ENCODE peak calls at places on chromosomes 4 and X, in five cellular contexts. R is fibroblast of lung, Q is Caco-2, K is uterus, N is colonic mucosa. T is an unnamed sample. For H3K4me1, the result is how much of the 10 kb centered on the place peaks cover.

GRCh38 chr4:1714303-1715001 is 2.3 kb upstream of the SLBP start:
- DNase-seq in R (peak), Q (no peak), K (no peak), N (no peak), T (no peak)

GRCh38 chr4:26860922-26861433 is 337 bp downstream of the STIM2 start:
- DNase-seq in R (peak), Q (peak), K (peak), N (peak), T (peak)

GRCh38 chr4:54657556-54658313 is at the start of gene KIT:
- DNase-seq in R (peak), Q (peak), K (peak), N (peak), T (peak)

GRCh38 chrX:17627026-17627425 is 110.3 kb upstream of the SCML1 start:
- DNase-seq in R (peak), Q (no peak), K (no peak), N (no peak), T (no peak)

GRCh38 chrX:106009145-106009544 is 29.4 kb downstream of the SERPINA7 start:
- DNase-seq in R (no peak), Q (no peak), K (no peak), N (no peak), T (no peak)

GRCh38 chr4:1873291-1873690 is 2.1 kb downstream of the NSD2 start:
- DNase-seq in R (peak), Q (no peak), K (no peak), N (no peak), T (no peak)

GRCh38 chrX:154116514-154116913 is 19.0 kb upstream of the MECP2 start:
- DNase-seq in R (no peak), Q (no peak), K (no peak), N (no peak), T (no peak)

GRCh38 chr4:169439244-169439643 is 168.5 kb upstream of the SH3RF1 start:
- DNase-seq in R (peak), Q (no peak), K (no peak), N (no peak), T (no peak)

GRCh38 chr4:7266525-7267292 is 74.4 kb downstream of the SORCS2 start:
- DNase-seq in R (peak), Q (no peak), K (no peak), N (no peak), T (no peak)

GRCh38 chr4:157221895-157222763 is 1.6 kb downstream of the GRIA2 start:
- DNase-seq in R (peak), Q (no peak), K (peak), N (no peak), T (no peak)

GRCh38 chr4:138958519-138958918 is 57.1 kb upstream of the NOCT start:
- DNase-seq in R (no peak), Q (no peak), K (no peak), N (no peak), T (no peak)

GRCh38 chr4:120841580-120841979 is 80.9 kb downstream of the PRDM5 start:
- DNase-seq in R (peak), Q (no peak), K (no peak), N (no peak), T (no peak)

GRCh38 chr4:181897935-181898334 is 345.3 kb upstream of the TENM3 start:
- DNase-seq in R (peak), Q (no peak), K (no peak), N (no peak), T (no peak)

GRCh38 chrX:44872817-44873414 is at the start of gene KDM6A:
- DNase-seq in R (peak), Q (peak), K (peak), N (peak), T (peak)

GRCh38 chrX:44872319-44872816 is 620 bp upstream of the KDM6A start:
- DNase-seq in R (peak), Q (peak), K (peak), N (peak), T (no peak)

GRCh38 chrX:44873415-44874270 is 655 bp downstream of the KDM6A start:
- DNase-seq in R (peak), Q (peak), K (peak), N (peak), T (peak)

GRCh38 chrX:44874481-44875184 is 1.6 kb downstream of the KDM6A start:
- DNase-seq in R (peak), Q (peak), K (peak), N (peak), T (no peak)

GRCh38 chrX:44871114-44871645 is 1.8 kb upstream of the KDM6A start:
- DNase-seq in R (peak), Q (no peak), K (no peak), N (peak), T (peak)
- H3K4me3 ChIP-seq in R (peak), Q (peak), K (no peak), N (peak), T (peak)

GRCh38 chr4:41142946-41143720 is 71.2 kb downstream of the APBB2 start:
- DNase-seq in R (peak), Q (no peak), K (peak), N (no peak), T (no peak)

GRCh38 chr4:41142356-41142755 is 72.0 kb downstream of the APBB2 start:
- DNase-seq in R (no peak), Q (no peak), K (no peak), N (no peak), T (no peak)

GRCh38 chr4:41143721-41144379 is 70.5 kb downstream of the APBB2 start:
- DNase-seq in R (peak), Q (no peak), K (no peak), N (no peak), T (no peak)

GRCh38 chr4:41140410-41140809 is 73.9 kb downstream of the APBB2 start:
- DNase-seq in R (no peak), Q (no peak), K (no peak), N (no peak), T (no peak)

GRCh38 chr4:41141910-41142309 is 72.4 kb downstream of the APBB2 start:
- DNase-seq in R (peak), Q (no peak), K (no peak), N (no peak), T (no peak)
- H3K4me1 ChIP-seq in R (under half), Q (under half), K (under half), N (under half), T (under half)

GRCh38 chr4:118682928-118683327 is 2.3 kb upstream of the METTL14 start:
- DNase-seq in R (peak), Q (peak), K (no peak), N (no peak), T (no peak)
- H3K4me3 ChIP-seq in R (no peak), Q (no peak), K (no peak), N (no peak), T (no peak)

GRCh38 chrX:123943074-123943473 is 18.4 kb upstream of the STAG2 start:
- DNase-seq in R (no peak), Q (no peak), K (no peak), N (no peak), T (no peak)
- H3K4me1 ChIP-seq in R (under half), Q (under half), K (under half), N (under half), T (under half)

GRCh38 chrX:10016516-10017132 is 49.5 kb downstream of the CLDN34 start:
- DNase-seq in R (no peak), Q (no peak), K (no peak), N (no peak), T (no peak)
- H3K4me3 ChIP-seq in R (peak), Q (peak), K (peak), N (peak), T (peak)

DNA sequence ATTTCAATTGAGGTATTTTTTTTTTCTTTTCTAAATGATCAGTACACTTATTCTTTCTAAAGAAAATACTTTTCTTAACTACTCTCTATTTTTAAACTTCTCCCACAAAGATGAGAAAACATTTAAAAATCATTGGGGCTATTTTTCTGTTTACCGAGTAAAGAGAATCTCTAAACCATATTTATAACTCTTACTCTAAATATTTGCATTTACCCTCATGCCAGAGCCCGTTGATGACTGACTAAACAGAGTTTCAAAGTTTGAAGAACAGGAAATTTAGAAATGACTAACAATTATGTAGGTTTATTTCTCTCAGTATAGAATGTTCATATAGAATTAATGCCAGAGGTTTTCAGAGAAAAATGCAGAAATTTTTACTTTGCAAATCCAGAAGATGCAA is 2.7 kb upstream of the ALB start:
- DNase-seq in R (no peak), Q (no peak), K (no peak), N (no peak), T (no peak)
- H3K4me1 ChIP-seq in R (under half), Q (under half), K (under half), N (under half), T (under half)